ENCODE peak calls at places on chromosomes 5 and 9, in six cellular contexts. G is GM23338, H is GM23248, K is PC-3, Q is ovary, W is heart left ventricle. A is an unnamed sample.

GRCh38 chr5:90037646-90038045 is 371.9 kb downstream of the CETN3 start:
- DNase-seq in G (no peak), H (no peak), K (no peak), Q (no peak), W (no peak), A (no peak)

GRCh38 chr9:108687360-108687981 is 168.3 kb downstream of the ACTL7B start:
- DNase-seq in G (peak; percentile 13), H (peak; percentile 76), K (no peak), Q (no peak), W (no peak), A (no peak)

GRCh38 chr5:150780816-150781221 is 2.3 kb downstream of the SMIM3 start:
- DNase-seq in G (no peak), H (peak; percentile 95), K (peak; percentile 38), Q (no peak), W (no peak), A (peak; percentile 60)

GRCh38 chr9:94156549-94157407 is 72.5 kb downstream of the PTPDC1 start:
- DNase-seq in G (no peak), H (peak; percentile 70), K (peak; percentile 38), Q (peak; percentile 55), W (peak; percentile 78), A (peak; percentile 73)

GRCh38 chr5:56064984-56065383 is 70.2 kb upstream of the IL6ST start:
- DNase-seq in G (no peak), H (peak; percentile 6), K (peak; percentile 45), Q (no peak), W (no peak), A (no peak)

GRCh38 chr5:134451618-134452505 is 40.2 kb upstream of the CDKN2AIPNL start:
- DNase-seq in G (no peak), H (peak; percentile 89), K (peak; percentile 80), Q (peak; percentile 60), W (no peak), A (peak; percentile 91)

GRCh38 chr9:89892053-89892419 is 287.2 kb downstream of the GADD45G start:
- DNase-seq in G (no peak), H (no peak), K (no peak), Q (no peak), W (no peak), A (no peak)

GRCh38 chr5:64486163-64486562 is 19.7 kb upstream of the RGS7BP start:
- DNase-seq in G (no peak), H (no peak), K (no peak), Q (no peak), W (no peak), A (no peak)

GRCh38 chr5:148805323-148806290 is 20.8 kb upstream of the ADRB2 start:
- DNase-seq in G (peak; percentile 22), H (peak; percentile 55), K (peak; percentile 78), Q (no peak), W (no peak), A (no peak)

GRCh38 chr5:63456279-63456678 is 506.0 kb downstream of the HTR1A start:
- DNase-seq in G (no peak), H (no peak), K (peak; percentile 51), Q (no peak), W (no peak), A (no peak)

GRCh38 chr9:134204991-134205578 is 40.7 kb upstream of the RNU6ATAC start:
- DNase-seq in G (no peak), H (peak; percentile 49), K (no peak), Q (no peak), W (peak; percentile 24), A (no peak)

DNA sequence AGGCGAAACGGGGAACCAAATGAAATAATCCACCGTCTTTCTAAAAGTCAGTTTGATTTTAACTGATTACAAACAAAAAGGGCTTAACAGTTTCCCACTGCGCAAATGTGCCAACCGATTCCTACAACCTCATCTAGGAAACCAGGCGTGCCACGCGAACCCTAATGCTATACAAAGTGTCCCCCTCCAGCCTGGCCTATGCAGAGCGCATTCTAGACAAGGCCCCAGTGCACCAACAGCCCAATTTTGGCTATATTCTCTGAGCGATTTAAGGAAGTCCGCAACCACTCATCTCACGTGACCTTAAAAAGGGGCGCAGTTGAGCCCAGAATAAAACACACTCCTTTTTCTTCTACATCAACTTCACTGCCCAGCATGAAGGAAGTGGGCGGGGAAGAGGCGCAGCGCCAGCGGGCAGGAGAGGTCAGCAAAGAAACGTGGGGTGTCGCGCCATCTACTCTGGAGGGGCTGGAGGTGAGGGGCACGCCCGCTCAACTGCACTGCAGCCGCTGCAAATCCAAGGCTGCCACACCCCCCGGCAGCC is 779 bp downstream of the FAM13B start:
- DNase-seq in G (peak; percentile 83), H (peak; percentile 69), K (peak; percentile 25), Q (no peak), W (peak; percentile 79), A (no peak)
- H3K27ac ChIP-seq in G (peak overlapping the region; percentile 99), H (peak overlapping the region; percentile 95), K (peak overlapping the region; percentile 91), Q (peak overlapping the region; percentile 94), W (peak overlapping the region; percentile 97), A (peak overlapping the region; percentile 98)

GRCh38 chr5:2895876-2896275 is 144.4 kb upstream of the IRX2 start:
- DNase-seq in G (no peak), H (no peak), K (no peak), Q (no peak), W (no peak), A (no peak)
- H3K27ac ChIP-seq in G (no peak overlapping the region), H (no peak overlapping the region), K (no peak overlapping the region), Q (no peak overlapping the region), W (no peak overlapping the region), A (no peak overlapping the region)

GRCh38 chr9:129237804-129238203 is 59.7 kb upstream of the IER5L start:
- DNase-seq in G (no peak), H (no peak), K (no peak), Q (peak; percentile 26), W (peak; percentile 28), A (no peak)
- H3K27ac ChIP-seq in G (no peak overlapping the region), H (no peak overlapping the region), K (no peak overlapping the region), Q (no peak overlapping the region), W (no peak overlapping the region), A (no peak overlapping the region)

DNA sequence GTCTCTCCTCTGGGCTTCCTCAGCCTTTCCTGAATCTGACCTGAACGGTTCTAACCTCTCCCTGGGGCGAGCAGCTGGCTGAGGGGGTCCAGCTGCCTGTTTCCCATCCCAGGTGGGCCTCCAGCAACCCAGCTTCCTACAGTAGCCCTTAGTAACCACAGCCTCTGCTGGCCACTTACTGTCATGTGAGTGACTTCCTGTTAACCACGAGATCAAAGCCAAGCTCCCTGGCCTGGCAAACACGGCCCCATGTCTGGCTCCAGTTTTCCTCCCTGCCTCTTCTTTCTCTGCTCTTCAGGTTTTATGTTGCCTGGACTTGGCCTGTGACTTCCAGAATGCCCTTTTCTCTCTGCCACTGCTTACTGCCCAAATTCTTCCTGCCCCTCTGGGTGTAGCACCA is 47.2 kb upstream of the DAB2IP start:
- DNase-seq in G (peak; percentile 61), H (no peak), K (no peak), Q (no peak), W (no peak), A (no peak)
- H3K27ac ChIP-seq in G (no peak overlapping the region), H (no peak overlapping the region), K (no peak overlapping the region), Q (no peak overlapping the region), W (peak overlapping the region; percentile 68), A (no peak overlapping the region)